ENCODE peak calls at places on chromosomes 6 and 20, in six cellular contexts. One of them, this sample, is unnamed.

GRCh38 chr20:18571578-18571977 is 4.3 kb downstream of the SMIM26 start:
- DNase-seq in naive thymus-derived CD8-positive, alpha-beta T cell: no peak
- DNase-seq in T-helper 22 cell: no peak
- DNase-seq in Calu3: no peak
- DNase-seq in posterior vena cava: no peak
- DNase-seq in heart right ventricle: no peak
- DNase-seq in this sample: no peak

GRCh38 chr20:39070484-39071231 is 108.5 kb downstream of the DHX35 start:
- DNase-seq in Calu3: no peak
- DNase-seq in heart right ventricle: no peak
- DNase-seq in T-helper 22 cell: no peak
- DNase-seq in posterior vena cava: no peak
- DNase-seq in naive thymus-derived CD8-positive, alpha-beta T cell: no peak
- DNase-seq in this sample: no peak

GRCh38 chr6:46876126-46876525 is 45.6 kb downstream of the ADGRF5 start:
- DNase-seq in Calu3: peak
- DNase-seq in heart right ventricle: peak
- DNase-seq in T-helper 22 cell: no peak
- DNase-seq in posterior vena cava: no peak
- DNase-seq in naive thymus-derived CD8-positive, alpha-beta T cell: no peak
- DNase-seq in this sample: no peak

GRCh38 chr6:151617539-151617938 is 123.7 kb downstream of the CCDC170 start:
- DNase-seq in Calu3: no peak
- DNase-seq in heart right ventricle: no peak
- DNase-seq in posterior vena cava: no peak
- DNase-seq in naive thymus-derived CD8-positive, alpha-beta T cell: no peak
- DNase-seq in T-helper 22 cell: no peak
- DNase-seq in this sample: no peak

GRCh38 chr6:160036790-160037206 is 67.9 kb downstream of the IGF2R start:
- DNase-seq in T-helper 22 cell: no peak
- DNase-seq in posterior vena cava: peak
- DNase-seq in naive thymus-derived CD8-positive, alpha-beta T cell: no peak
- DNase-seq in Calu3: no peak
- DNase-seq in heart right ventricle: peak
- DNase-seq in this sample: no peak

GRCh38 chr6:2116496-2116895 is 128.9 kb downstream of the GMDS start:
- DNase-seq in posterior vena cava: no peak
- DNase-seq in T-helper 22 cell: no peak
- DNase-seq in Calu3: no peak
- DNase-seq in naive thymus-derived CD8-positive, alpha-beta T cell: no peak
- DNase-seq in heart right ventricle: no peak
- DNase-seq in this sample: no peak

GRCh38 chr20:49608752-49609670 is 41.1 kb upstream of the PTGIS start:
- DNase-seq in Calu3: peak
- DNase-seq in T-helper 22 cell: peak
- DNase-seq in naive thymus-derived CD8-positive, alpha-beta T cell: peak
- DNase-seq in heart right ventricle: peak
- DNase-seq in posterior vena cava: peak
- DNase-seq in this sample: peak

GRCh38 chr20:25223179-25223661 is 24.7 kb upstream of the PYGB start:
- DNase-seq in Calu3: peak
- DNase-seq in T-helper 22 cell: no peak
- DNase-seq in heart right ventricle: no peak
- DNase-seq in naive thymus-derived CD8-positive, alpha-beta T cell: no peak
- DNase-seq in posterior vena cava: peak
- DNase-seq in this sample: no peak

GRCh38 chr6:99905209-99906106 is 88.6 kb downstream of the MCHR2 start:
- DNase-seq in naive thymus-derived CD8-positive, alpha-beta T cell: no peak
- DNase-seq in posterior vena cava: no peak
- DNase-seq in heart right ventricle: no peak
- DNase-seq in T-helper 22 cell: no peak
- DNase-seq in Calu3: peak
- DNase-seq in this sample: no peak

GRCh38 chr6:137881522-137881886 is 14.4 kb downstream of the TNFAIP3 start:
- DNase-seq in T-helper 22 cell: no peak
- DNase-seq in Calu3: no peak
- DNase-seq in naive thymus-derived CD8-positive, alpha-beta T cell: no peak
- DNase-seq in posterior vena cava: no peak
- DNase-seq in heart right ventricle: no peak
- DNase-seq in this sample: no peak

GRCh38 chr6:107314644-107315043 is 144.7 kb downstream of the PDSS2 start:
- DNase-seq in T-helper 22 cell: no peak
- DNase-seq in posterior vena cava: no peak
- DNase-seq in naive thymus-derived CD8-positive, alpha-beta T cell: no peak
- DNase-seq in Calu3: no peak
- DNase-seq in heart right ventricle: no peak
- DNase-seq in this sample: no peak

GRCh38 chr6:52503344-52503747 is 73.5 kb downstream of the TRAM2 start:
- DNase-seq in Calu3: peak
- DNase-seq in posterior vena cava: no peak
- DNase-seq in T-helper 22 cell: no peak
- DNase-seq in heart right ventricle: peak
- DNase-seq in naive thymus-derived CD8-positive, alpha-beta T cell: no peak
- DNase-seq in this sample: no peak

GRCh38 chr6:37952027-37952426 is 132.5 kb downstream of the ZFAND3 start:
- DNase-seq in posterior vena cava: no peak
- DNase-seq in heart right ventricle: no peak
- DNase-seq in T-helper 22 cell: no peak
- DNase-seq in Calu3: no peak
- DNase-seq in naive thymus-derived CD8-positive, alpha-beta T cell: no peak
- DNase-seq in this sample: no peak

GRCh38 chr6:155126727-155127439 is 131.8 kb downstream of the TIAM2 start:
- DNase-seq in heart right ventricle: no peak
- DNase-seq in Calu3: peak
- DNase-seq in T-helper 22 cell: no peak
- DNase-seq in posterior vena cava: no peak
- DNase-seq in naive thymus-derived CD8-positive, alpha-beta T cell: no peak
- DNase-seq in this sample: no peak

GRCh38 chr6:17790486-17790885 is 83.8 kb upstream of the NUP153 start:
- DNase-seq in posterior vena cava: no peak
- DNase-seq in heart right ventricle: no peak
- DNase-seq in Calu3: no peak
- DNase-seq in naive thymus-derived CD8-positive, alpha-beta T cell: no peak
- DNase-seq in T-helper 22 cell: no peak
- DNase-seq in this sample: no peak

GRCh38 chr20:37511605-37512275 is 9.3 kb upstream of the NNAT start:
- DNase-seq in heart right ventricle: no peak
- DNase-seq in Calu3: no peak
- DNase-seq in posterior vena cava: peak
- DNase-seq in T-helper 22 cell: no peak
- DNase-seq in naive thymus-derived CD8-positive, alpha-beta T cell: no peak
- DNase-seq in this sample: no peak

GRCh38 chr6:34067814-34068213 is 78.1 kb downstream of the GRM4 start:
- DNase-seq in heart right ventricle: no peak
- DNase-seq in posterior vena cava: no peak
- DNase-seq in naive thymus-derived CD8-positive, alpha-beta T cell: no peak
- DNase-seq in T-helper 22 cell: no peak
- DNase-seq in Calu3: no peak
- DNase-seq in this sample: no peak

GRCh38 chr20:41145821-41146620 is 8.7 kb downstream of the PLCG1 start:
- DNase-seq in posterior vena cava: peak
- DNase-seq in T-helper 22 cell: no peak
- DNase-seq in Calu3: no peak
- DNase-seq in heart right ventricle: peak
- DNase-seq in naive thymus-derived CD8-positive, alpha-beta T cell: no peak
- DNase-seq in this sample: no peak

GRCh38 chr6:158358450-158359077 is 46.3 kb downstream of the TULP4 start:
- DNase-seq in naive thymus-derived CD8-positive, alpha-beta T cell: no peak
- DNase-seq in Calu3: no peak
- DNase-seq in T-helper 22 cell: no peak
- DNase-seq in posterior vena cava: no peak
- DNase-seq in heart right ventricle: no peak
- DNase-seq in this sample: no peak

GRCh38 chr6:134678436-134678889 is 271.4 kb downstream of the ALDH8A1 start:
- DNase-seq in Calu3: peak
- DNase-seq in heart right ventricle: peak
- DNase-seq in naive thymus-derived CD8-positive, alpha-beta T cell: no peak
- DNase-seq in posterior vena cava: no peak
- DNase-seq in T-helper 22 cell: no peak
- DNase-seq in this sample: no peak

GRCh38 chr6:139334791-139335446 is 39.5 kb downstream of the CITED2 start:
- DNase-seq in heart right ventricle: peak
- DNase-seq in posterior vena cava: no peak
- DNase-seq in naive thymus-derived CD8-positive, alpha-beta T cell: no peak
- DNase-seq in T-helper 22 cell: no peak
- DNase-seq in Calu3: no peak
- DNase-seq in this sample: no peak

GRCh38 chr6:125285353-125285752 is 16.4 kb downstream of the HDDC2 start:
- DNase-seq in Calu3: no peak
- DNase-seq in T-helper 22 cell: no peak
- DNase-seq in posterior vena cava: no peak
- DNase-seq in naive thymus-derived CD8-positive, alpha-beta T cell: no peak
- DNase-seq in heart right ventricle: no peak
- DNase-seq in this sample: no peak

GRCh38 chr20:53677447-53678314 is 84.0 kb upstream of the ZNF217 start:
- DNase-seq in heart right ventricle: peak
- DNase-seq in T-helper 22 cell: no peak
- DNase-seq in Calu3: peak
- DNase-seq in naive thymus-derived CD8-positive, alpha-beta T cell: no peak
- DNase-seq in posterior vena cava: no peak
- DNase-seq in this sample: peak

GRCh38 chr6:139927236-139927635 is 552.8 kb upstream of the CITED2 start:
- DNase-seq in T-helper 22 cell: no peak
- DNase-seq in heart right ventricle: no peak
- DNase-seq in naive thymus-derived CD8-positive, alpha-beta T cell: no peak
- DNase-seq in posterior vena cava: no peak
- DNase-seq in Calu3: no peak
- DNase-seq in this sample: no peak

GRCh38 chr6:91299544-91300491 is 712.9 kb upstream of the MAP3K7 start:
- DNase-seq in heart right ventricle: peak
- DNase-seq in naive thymus-derived CD8-positive, alpha-beta T cell: no peak
- DNase-seq in Calu3: no peak
- DNase-seq in T-helper 22 cell: no peak
- DNase-seq in posterior vena cava: no peak
- DNase-seq in this sample: no peak

GRCh38 chr6:1502041-1502440 is 107.7 kb upstream of the FOXC1 start:
- DNase-seq in T-helper 22 cell: no peak
- DNase-seq in heart right ventricle: no peak
- DNase-seq in Calu3: no peak
- DNase-seq in posterior vena cava: peak
- DNase-seq in naive thymus-derived CD8-positive, alpha-beta T cell: no peak
- DNase-seq in this sample: no peak

GRCh38 chr20:34268851-34269668 is 27.8 kb downstream of the ASIP start:
- DNase-seq in Calu3: no peak
- DNase-seq in heart right ventricle: peak
- DNase-seq in posterior vena cava: peak
- DNase-seq in T-helper 22 cell: no peak
- DNase-seq in naive thymus-derived CD8-positive, alpha-beta T cell: peak
- DNase-seq in this sample: peak

GRCh38 chr20:11891827-11892521 is 25.7 kb upstream of the BTBD3 start:
- DNase-seq in posterior vena cava: no peak
- DNase-seq in Calu3: peak
- DNase-seq in naive thymus-derived CD8-positive, alpha-beta T cell: peak
- DNase-seq in heart right ventricle: peak
- DNase-seq in T-helper 22 cell: no peak
- DNase-seq in this sample: peak

GRCh38 chr20:20466341-20466879 is 98.5 kb downstream of the INSM1 start:
- DNase-seq in naive thymus-derived CD8-positive, alpha-beta T cell: no peak
- DNase-seq in T-helper 22 cell: no peak
- DNase-seq in Calu3: no peak
- DNase-seq in posterior vena cava: no peak
- DNase-seq in heart right ventricle: no peak
- DNase-seq in this sample: no peak